ENCODE peak calls at places on chromosomes 1 and 21, in eight cellular contexts. One of them, this sample, is unnamed.

GRCh38 chr1:51175278-51175677 is 60.8 kb upstream of the RNF11 start:
- DNase-seq in upper lobe of right lung: no peak
- DNase-seq in SK-N-SH: no peak
- DNase-seq in astrocyte of the spinal cord: no peak
- DNase-seq in GM12864: no peak
- DNase-seq in mammary epithelial cell: peak; percentile 3
- DNase-seq in BE2C: no peak
- DNase-seq in cardiac muscle cell: peak; percentile 69
- DNase-seq in this sample: peak; percentile 8

GRCh38 chr1:204478166-204478899 is 16.3 kb downstream of the PIK3C2B start:
- DNase-seq in upper lobe of right lung: no peak
- DNase-seq in SK-N-SH: no peak
- DNase-seq in astrocyte of the spinal cord: no peak
- DNase-seq in GM12864: no peak
- DNase-seq in mammary epithelial cell: no peak
- DNase-seq in BE2C: no peak
- DNase-seq in cardiac muscle cell: no peak
- DNase-seq in this sample: no peak

GRCh38 chr1:145926706-145927072 is 595 bp downstream of the RBM8A start:
- DNase-seq in upper lobe of right lung: no peak
- DNase-seq in SK-N-SH: no peak
- DNase-seq in astrocyte of the spinal cord: peak; percentile 12
- DNase-seq in GM12864: no peak
- DNase-seq in mammary epithelial cell: no peak
- DNase-seq in BE2C: no peak
- DNase-seq in cardiac muscle cell: no peak
- DNase-seq in this sample: no peak

GRCh38 chr1:50490640-50491039 is 67.4 kb upstream of the DMRTA2 start:
- DNase-seq in upper lobe of right lung: no peak
- DNase-seq in SK-N-SH: no peak
- DNase-seq in astrocyte of the spinal cord: no peak
- DNase-seq in GM12864: no peak
- DNase-seq in mammary epithelial cell: no peak
- DNase-seq in BE2C: no peak
- DNase-seq in cardiac muscle cell: no peak
- DNase-seq in this sample: no peak

GRCh38 chr1:213987422-213987875 is 324 bp upstream of the PROX1 start:
- DNase-seq in upper lobe of right lung: no peak
- DNase-seq in SK-N-SH: peak; percentile 94
- DNase-seq in astrocyte of the spinal cord: peak; percentile 31
- DNase-seq in GM12864: no peak
- DNase-seq in mammary epithelial cell: no peak
- DNase-seq in BE2C: no peak
- DNase-seq in cardiac muscle cell: no peak
- DNase-seq in this sample: peak; percentile 19

GRCh38 chr1:221141606-221142285 is 262.5 kb downstream of the HLX start:
- DNase-seq in upper lobe of right lung: no peak
- DNase-seq in SK-N-SH: no peak
- DNase-seq in astrocyte of the spinal cord: no peak
- DNase-seq in GM12864: no peak
- DNase-seq in mammary epithelial cell: no peak
- DNase-seq in BE2C: no peak
- DNase-seq in cardiac muscle cell: no peak
- DNase-seq in this sample: no peak

GRCh38 chr1:64754166-64754565 is 9.3 kb downstream of the RAVER2 start:
- DNase-seq in upper lobe of right lung: no peak
- DNase-seq in SK-N-SH: no peak
- DNase-seq in astrocyte of the spinal cord: no peak
- DNase-seq in GM12864: no peak
- DNase-seq in mammary epithelial cell: no peak
- DNase-seq in BE2C: no peak
- DNase-seq in cardiac muscle cell: no peak
- DNase-seq in this sample: no peak

GRCh38 chr1:12038356-12039140 is 19.2 kb downstream of the MIIP start:
- DNase-seq in upper lobe of right lung: no peak
- DNase-seq in SK-N-SH: no peak
- DNase-seq in astrocyte of the spinal cord: no peak
- DNase-seq in GM12864: no peak
- DNase-seq in mammary epithelial cell: no peak
- DNase-seq in BE2C: no peak
- DNase-seq in cardiac muscle cell: peak; percentile 25
- DNase-seq in this sample: no peak

GRCh38 chr1:161185282-161185682 is 8.0 kb upstream of the B4GALT3 start:
- DNase-seq in upper lobe of right lung: peak; percentile 74
- DNase-seq in SK-N-SH: peak; percentile 45
- DNase-seq in astrocyte of the spinal cord: peak; percentile 57
- DNase-seq in GM12864: peak; percentile 97
- DNase-seq in mammary epithelial cell: no peak
- DNase-seq in BE2C: peak; percentile 37
- DNase-seq in cardiac muscle cell: peak; percentile 83
- DNase-seq in this sample: peak; percentile 92

GRCh38 chr1:86218859-86219258 is 62.3 kb upstream of the COL24A1 start:
- DNase-seq in upper lobe of right lung: no peak
- DNase-seq in SK-N-SH: no peak
- DNase-seq in astrocyte of the spinal cord: no peak
- DNase-seq in GM12864: no peak
- DNase-seq in mammary epithelial cell: no peak
- DNase-seq in BE2C: no peak
- DNase-seq in cardiac muscle cell: no peak
- DNase-seq in this sample: no peak

GRCh38 chr1:186841599-186841998 is 12.8 kb downstream of the PLA2G4A start:
- DNase-seq in upper lobe of right lung: no peak
- DNase-seq in SK-N-SH: no peak
- DNase-seq in astrocyte of the spinal cord: no peak
- DNase-seq in GM12864: no peak
- DNase-seq in mammary epithelial cell: no peak
- DNase-seq in BE2C: no peak
- DNase-seq in cardiac muscle cell: peak; percentile 42
- DNase-seq in this sample: no peak

GRCh38 chr1:215407575-215407974 is 159.5 kb upstream of the KCTD3 start:
- DNase-seq in upper lobe of right lung: no peak
- DNase-seq in SK-N-SH: no peak
- DNase-seq in astrocyte of the spinal cord: peak; percentile 22
- DNase-seq in GM12864: no peak
- DNase-seq in mammary epithelial cell: no peak
- DNase-seq in BE2C: no peak
- DNase-seq in cardiac muscle cell: no peak
- DNase-seq in this sample: peak; percentile 62

GRCh38 chr1:63198921-63199530 is 123.3 kb upstream of the FOXD3 start:
- DNase-seq in upper lobe of right lung: no peak
- DNase-seq in SK-N-SH: no peak
- DNase-seq in astrocyte of the spinal cord: no peak
- DNase-seq in GM12864: no peak
- DNase-seq in mammary epithelial cell: no peak
- DNase-seq in BE2C: no peak
- DNase-seq in cardiac muscle cell: no peak
- DNase-seq in this sample: no peak

GRCh38 chr1:218429301-218429700 is 84.2 kb downstream of the TGFB2 start:
- DNase-seq in upper lobe of right lung: no peak
- DNase-seq in SK-N-SH: no peak
- DNase-seq in astrocyte of the spinal cord: no peak
- DNase-seq in GM12864: no peak
- DNase-seq in mammary epithelial cell: no peak
- DNase-seq in BE2C: no peak
- DNase-seq in cardiac muscle cell: no peak
- DNase-seq in this sample: no peak

GRCh38 chr1:95438213-95438948 is 204.4 kb downstream of the RWDD3 start:
- DNase-seq in upper lobe of right lung: no peak
- DNase-seq in SK-N-SH: no peak
- DNase-seq in astrocyte of the spinal cord: no peak
- DNase-seq in GM12864: no peak
- DNase-seq in mammary epithelial cell: no peak
- DNase-seq in BE2C: no peak
- DNase-seq in cardiac muscle cell: no peak
- DNase-seq in this sample: no peak

GRCh38 chr1:68221001-68221970 is 11.0 kb downstream of the WLS start:
- DNase-seq in upper lobe of right lung: no peak
- DNase-seq in SK-N-SH: no peak
- DNase-seq in astrocyte of the spinal cord: no peak
- DNase-seq in GM12864: no peak
- DNase-seq in mammary epithelial cell: peak; percentile 51
- DNase-seq in BE2C: no peak
- DNase-seq in cardiac muscle cell: no peak
- DNase-seq in this sample: no peak

DNA sequence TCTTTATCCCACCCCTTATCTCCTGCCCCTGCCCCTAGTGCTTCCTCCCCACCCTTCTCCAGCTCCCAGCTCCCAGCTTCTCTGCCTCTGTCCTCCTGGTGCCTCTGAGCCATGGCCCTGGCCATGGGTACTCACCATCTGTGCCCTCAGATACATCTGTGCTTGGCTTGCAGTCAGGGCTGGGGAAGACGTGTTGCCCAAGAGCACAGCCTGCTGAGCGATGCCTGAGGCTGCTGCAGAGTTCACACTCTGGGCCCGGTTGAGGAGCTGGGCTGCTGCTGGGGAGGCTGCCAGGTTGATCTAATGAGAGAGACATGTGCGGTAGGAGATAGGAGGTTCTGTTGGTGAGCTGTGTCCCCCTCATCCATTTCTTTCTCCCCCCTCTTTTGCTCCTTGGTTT is 49.4 kb upstream of the A3GALT2 start:
- DNase-seq in upper lobe of right lung: no peak
- DNase-seq in SK-N-SH: peak; percentile 39
- DNase-seq in astrocyte of the spinal cord: no peak
- DNase-seq in GM12864: no peak
- DNase-seq in mammary epithelial cell: no peak
- DNase-seq in BE2C: no peak
- DNase-seq in cardiac muscle cell: peak; percentile 69
- DNase-seq in this sample: peak; percentile 71
- TF ChIP-seq CTCF in upper lobe of right lung: no peak
- TF ChIP-seq CTCF in SK-N-SH: no peak
- TF ChIP-seq CTCF in astrocyte of the spinal cord: no peak
- TF ChIP-seq CTCF in GM12864: no peak
- TF ChIP-seq CTCF in mammary epithelial cell: no peak
- TF ChIP-seq CTCF in BE2C: no peak
- TF ChIP-seq CTCF in cardiac muscle cell: peak; percentile 2
- TF ChIP-seq CTCF in this sample: no peak

DNA sequence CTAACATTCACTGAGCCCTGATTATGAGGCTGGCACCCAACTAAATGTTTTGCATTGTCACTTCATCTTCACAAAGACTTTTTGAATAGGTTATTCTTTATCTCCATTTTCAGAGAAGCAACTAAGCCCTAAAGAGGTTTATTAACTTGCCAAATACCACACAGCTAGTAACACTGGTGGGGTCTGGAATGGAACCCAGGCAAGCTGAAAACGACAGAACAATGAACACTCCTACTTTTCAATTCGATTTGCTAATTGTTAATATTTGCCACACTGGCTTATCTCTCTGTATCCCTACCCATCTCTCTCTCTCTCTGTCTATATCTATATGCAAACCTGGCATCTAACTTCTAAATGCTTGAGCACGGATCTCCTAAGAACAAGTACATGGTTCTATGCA is 40.6 kb downstream of the MRPL39 start:
- DNase-seq in upper lobe of right lung: no peak
- DNase-seq in SK-N-SH: no peak
- DNase-seq in astrocyte of the spinal cord: no peak
- DNase-seq in GM12864: no peak
- DNase-seq in mammary epithelial cell: no peak
- DNase-seq in BE2C: no peak
- DNase-seq in cardiac muscle cell: no peak
- DNase-seq in this sample: no peak
- H3K4me3 ChIP-seq in upper lobe of right lung: no peak overlapping the region
- H3K4me3 ChIP-seq in SK-N-SH: no peak overlapping the region
- H3K4me3 ChIP-seq in astrocyte of the spinal cord: no peak overlapping the region
- H3K4me3 ChIP-seq in GM12864: peak overlapping the region; percentile 90
- H3K4me3 ChIP-seq in mammary epithelial cell: no peak overlapping the region
- H3K4me3 ChIP-seq in BE2C: no peak overlapping the region
- H3K4me3 ChIP-seq in cardiac muscle cell: no peak overlapping the region
- H3K4me3 ChIP-seq in this sample: no peak overlapping the region

GRCh38 chr1:201226178-201226514 is 35.5 kb downstream of the IGFN1 start:
- DNase-seq in upper lobe of right lung: no peak
- DNase-seq in SK-N-SH: no peak
- DNase-seq in astrocyte of the spinal cord: no peak
- DNase-seq in GM12864: no peak
- DNase-seq in mammary epithelial cell: no peak
- DNase-seq in BE2C: peak; percentile 51
- DNase-seq in cardiac muscle cell: no peak
- DNase-seq in this sample: no peak

GRCh38 chr1:201228011-201228983 is 37.7 kb downstream of the IGFN1 start:
- DNase-seq in upper lobe of right lung: peak; percentile 48
- DNase-seq in SK-N-SH: no peak
- DNase-seq in astrocyte of the spinal cord: no peak
- DNase-seq in GM12864: no peak
- DNase-seq in mammary epithelial cell: no peak
- DNase-seq in BE2C: no peak
- DNase-seq in cardiac muscle cell: no peak
- DNase-seq in this sample: no peak

GRCh38 chr1:201224671-201225400 is 34.2 kb downstream of the IGFN1 start:
- DNase-seq in upper lobe of right lung: no peak
- DNase-seq in SK-N-SH: no peak
- DNase-seq in astrocyte of the spinal cord: no peak
- DNase-seq in GM12864: no peak
- DNase-seq in mammary epithelial cell: no peak
- DNase-seq in BE2C: no peak
- DNase-seq in cardiac muscle cell: peak; percentile 30
- DNase-seq in this sample: peak; percentile 76

GRCh38 chr1:201229095-201229494 is 38.5 kb downstream of the IGFN1 start:
- DNase-seq in upper lobe of right lung: peak; percentile 37
- DNase-seq in SK-N-SH: no peak
- DNase-seq in astrocyte of the spinal cord: no peak
- DNase-seq in GM12864: no peak
- DNase-seq in mammary epithelial cell: no peak
- DNase-seq in BE2C: no peak
- DNase-seq in cardiac muscle cell: no peak
- DNase-seq in this sample: no peak

GRCh38 chr1:201226859-201227488 is 36.4 kb downstream of the IGFN1 start:
- DNase-seq in upper lobe of right lung: peak; percentile 16
- DNase-seq in SK-N-SH: no peak
- DNase-seq in astrocyte of the spinal cord: no peak
- DNase-seq in GM12864: no peak
- DNase-seq in mammary epithelial cell: no peak
- DNase-seq in BE2C: no peak
- DNase-seq in cardiac muscle cell: no peak
- DNase-seq in this sample: no peak
- TF ChIP-seq CTCF in upper lobe of right lung: no peak
- TF ChIP-seq CTCF in SK-N-SH: no peak
- TF ChIP-seq CTCF in astrocyte of the spinal cord: no peak
- TF ChIP-seq CTCF in GM12864: no peak
- TF ChIP-seq CTCF in mammary epithelial cell: no peak
- TF ChIP-seq CTCF in BE2C: no peak
- TF ChIP-seq CTCF in cardiac muscle cell: no peak
- TF ChIP-seq CTCF in this sample: no peak

DNA sequence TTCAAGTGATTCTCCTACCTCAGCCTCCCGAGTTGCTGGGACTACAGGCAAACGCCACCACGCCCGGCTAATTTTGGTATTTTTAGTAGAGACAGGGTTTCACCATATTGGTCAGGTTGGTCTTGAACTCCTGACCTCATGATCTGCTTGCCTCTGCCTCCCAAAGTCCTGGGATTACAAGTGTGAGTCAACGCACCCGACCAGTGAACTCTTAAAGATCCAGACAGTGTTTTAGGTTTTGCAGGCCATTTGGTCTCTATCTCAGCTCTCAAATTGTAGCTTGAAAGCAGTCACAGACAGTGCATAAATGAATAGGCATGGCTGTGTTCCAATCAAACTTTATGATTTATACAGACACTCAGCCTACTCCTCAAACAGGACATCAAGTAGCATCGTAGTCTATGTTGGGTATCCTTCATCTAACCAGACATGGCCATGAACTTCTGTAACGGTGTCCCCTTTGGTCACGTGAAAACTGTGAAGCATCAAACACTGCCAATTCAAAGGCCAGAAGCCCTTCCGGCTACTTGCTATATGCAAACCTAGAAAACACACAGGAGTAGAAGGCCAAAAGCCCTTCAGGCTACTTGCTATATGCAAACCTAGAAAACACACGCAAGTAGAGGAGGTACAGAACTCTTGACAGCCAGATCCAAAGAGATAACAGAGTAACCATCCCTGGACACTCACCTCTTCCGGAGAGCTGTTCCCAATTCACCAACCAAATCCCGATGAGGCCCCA is 3.1 kb downstream of the FUCA1 start:
- DNase-seq in upper lobe of right lung: no peak
- DNase-seq in SK-N-SH: no peak
- DNase-seq in astrocyte of the spinal cord: no peak
- DNase-seq in GM12864: no peak
- DNase-seq in mammary epithelial cell: no peak
- DNase-seq in BE2C: no peak
- DNase-seq in cardiac muscle cell: no peak
- DNase-seq in this sample: no peak
- H3K4me3 ChIP-seq in upper lobe of right lung: no peak overlapping the region
- H3K4me3 ChIP-seq in SK-N-SH: no peak overlapping the region
- H3K4me3 ChIP-seq in astrocyte of the spinal cord: no peak overlapping the region
- H3K4me3 ChIP-seq in GM12864: no peak overlapping the region
- H3K4me3 ChIP-seq in mammary epithelial cell: no peak overlapping the region
- H3K4me3 ChIP-seq in BE2C: no peak overlapping the region
- H3K4me3 ChIP-seq in cardiac muscle cell: no peak overlapping the region
- H3K4me3 ChIP-seq in this sample: no peak overlapping the region

This sample was measured in fibroblast of mammary gland.